ENCODE peak calls at places on chromosomes 4 and X, in five cellular contexts. A, X, F, C and K are unnamed samples.

GRCh38 chr4:89489338-89489771 is 181.8 kb upstream of the GPRIN3 start:
- DNase-seq in A (no peak), C (no peak), F (no peak), X (no peak), K (peak; percentile 22)

GRCh38 chrX:152637649-152638442 is at the start of gene GABRQ:
- DNase-seq in C (no peak), X (no peak), F (no peak), A (peak; percentile 63), K (peak; percentile 22)

GRCh38 chr4:44186096-44186849 is 262.3 kb downstream of the KCTD8 start:
- DNase-seq in A (no peak), X (no peak), F (no peak), C (no peak), K (no peak)

GRCh38 chrX:49162620-49163019 is at the start of gene MAGIX:
- DNase-seq in X (no peak), F (no peak), A (no peak), C (no peak), K (no peak)

GRCh38 chr4:152780267-152780811 is 585 bp downstream of the ARFIP1 start:
- DNase-seq in F (no peak), X (no peak), C (no peak), A (no peak), K (peak; percentile 26)

GRCh38 chr4:8362483-8362882 is 78.0 kb downstream of the ACOX3 start:
- DNase-seq in C (no peak), X (no peak), A (no peak), F (no peak), K (no peak)

GRCh38 chrX:26925088-26925487 is 538.1 kb downstream of the PPP4R3C start:
- DNase-seq in C (no peak), X (no peak), F (no peak), A (no peak), K (peak; percentile 33)

GRCh38 chr4:149896428-149896827 is 80.8 kb upstream of the IQCM start:
- DNase-seq in X (no peak), F (no peak), C (no peak), A (no peak), K (peak; percentile 65)

GRCh38 chrX:131068945-131069719 is 11.0 kb downstream of the ARHGAP36 start:
- DNase-seq in C (no peak), A (no peak), F (no peak), X (no peak), K (peak; percentile 5)

DNA sequence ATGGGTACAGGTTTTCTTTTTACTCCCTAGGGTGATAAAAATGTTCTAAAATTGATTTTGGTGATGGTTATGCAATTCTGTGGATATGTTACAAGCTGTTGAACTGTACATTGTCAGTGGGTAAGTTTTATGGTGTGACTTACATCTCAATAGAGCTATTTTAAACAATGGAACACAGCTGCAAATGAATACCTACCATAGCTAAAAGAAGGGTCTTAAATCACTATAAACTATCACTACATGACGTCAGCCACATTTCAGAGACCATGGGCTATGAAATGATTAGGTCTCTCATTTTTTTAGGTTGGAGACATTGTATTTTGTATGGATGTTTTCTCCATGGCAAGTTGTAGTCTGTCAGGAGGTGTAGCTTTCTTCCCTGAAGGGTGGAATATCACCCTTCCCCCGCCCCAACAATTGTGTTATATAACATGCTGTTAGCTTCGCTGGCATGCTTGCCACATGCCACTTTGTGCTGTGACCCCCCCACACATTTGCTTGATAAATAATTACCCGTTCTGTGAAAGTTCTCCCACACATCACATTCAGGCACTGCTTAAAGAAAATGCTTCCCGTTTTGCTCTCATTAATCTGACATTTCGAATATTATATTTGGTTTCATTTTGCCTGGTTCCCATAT is 159.7 kb downstream of the ARHGAP10 start:
- DNase-seq in X (no peak), C (no peak), F (no peak), A (no peak), K (no peak)
- H3K4me3 ChIP-seq in X (no peak overlapping the region), C (no peak overlapping the region), F (no peak overlapping the region), A (no peak overlapping the region), K (no peak overlapping the region)

GRCh38 chrX:132855760-132856341 is 102.6 kb downstream of the HS6ST2 start:
- DNase-seq in F (no peak), A (no peak), C (no peak), X (no peak), K (no peak)
- H3K4me3 ChIP-seq in F (no peak overlapping the region), A (no peak overlapping the region), C (no peak overlapping the region), X (no peak overlapping the region), K (no peak overlapping the region)

GRCh38 chrX:153726286-153727107 is 1.8 kb downstream of the ABCD1 start:
- DNase-seq in X (peak; percentile 52), F (no peak), A (peak; percentile 57), C (peak; percentile 24), K (peak; percentile 47)
- H3K4me3 ChIP-seq in X (peak overlapping the region; percentile 9), F (peak overlapping the region; percentile 40), A (peak overlapping the region; percentile 4), C (peak overlapping the region; percentile 83), K (peak overlapping the region; percentile 14)

GRCh38 chrX:123835661-123836371 is 24.0 kb upstream of the XIAP start:
- DNase-seq in A (no peak), X (no peak), F (no peak), C (no peak), K (peak; percentile 55)

GRCh38 chrX:123830309-123830708 is 29.5 kb upstream of the XIAP start:
- DNase-seq in A (no peak), F (no peak), C (no peak), X (no peak), K (peak; percentile 39)

GRCh38 chrX:123833387-123833786 is 26.5 kb upstream of the XIAP start:
- DNase-seq in A (no peak), C (no peak), F (peak; percentile 1), X (peak; percentile 29), K (peak; percentile 62)

DNA sequence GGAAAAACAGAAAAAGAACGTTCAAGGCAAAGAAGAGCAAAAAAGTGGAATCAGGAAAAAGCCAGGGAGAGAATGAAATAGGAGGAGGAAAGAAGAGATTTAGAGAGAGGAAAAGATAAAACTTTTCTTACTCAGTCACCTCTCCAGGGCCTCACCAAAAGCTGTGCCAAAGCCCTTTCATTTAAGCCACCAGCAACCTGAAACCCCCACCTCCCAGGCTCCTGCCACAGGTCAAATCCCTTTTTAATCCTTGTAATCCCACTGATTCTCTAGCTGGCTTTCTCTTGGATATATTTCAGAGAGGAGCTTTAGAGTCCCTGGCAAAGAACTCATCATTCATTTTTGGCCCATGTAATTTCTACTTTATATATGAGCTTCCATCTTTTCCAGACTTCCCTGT is 25.7 kb upstream of the XIAP start:
- DNase-seq in X (no peak), A (no peak), C (no peak), F (no peak), K (no peak)
- H3K4me3 ChIP-seq in X (no peak overlapping the region), A (no peak overlapping the region), C (no peak overlapping the region), F (no peak overlapping the region), K (no peak overlapping the region)

GRCh38 chr4:2792396-2792710 is 532 bp upstream of the SH3BP2 start:
- DNase-seq in F (no peak), A (no peak), C (peak; percentile 9), X (no peak), K (no peak)
- H3K4me3 ChIP-seq in F (no peak overlapping the region), A (no peak overlapping the region), C (peak overlapping the region; percentile 94), X (no peak overlapping the region), K (no peak overlapping the region)

GRCh38 chr4:24980064-24980690 is 50.6 kb downstream of the LGI2 start:
- DNase-seq in C (no peak), X (peak; percentile 63), A (peak; percentile 73), F (peak; percentile 29), K (peak; percentile 81)
- H3K4me3 ChIP-seq in C (peak overlapping the region; percentile 35), X (no peak overlapping the region), A (no peak overlapping the region), F (no peak overlapping the region), K (no peak overlapping the region)

DNA sequence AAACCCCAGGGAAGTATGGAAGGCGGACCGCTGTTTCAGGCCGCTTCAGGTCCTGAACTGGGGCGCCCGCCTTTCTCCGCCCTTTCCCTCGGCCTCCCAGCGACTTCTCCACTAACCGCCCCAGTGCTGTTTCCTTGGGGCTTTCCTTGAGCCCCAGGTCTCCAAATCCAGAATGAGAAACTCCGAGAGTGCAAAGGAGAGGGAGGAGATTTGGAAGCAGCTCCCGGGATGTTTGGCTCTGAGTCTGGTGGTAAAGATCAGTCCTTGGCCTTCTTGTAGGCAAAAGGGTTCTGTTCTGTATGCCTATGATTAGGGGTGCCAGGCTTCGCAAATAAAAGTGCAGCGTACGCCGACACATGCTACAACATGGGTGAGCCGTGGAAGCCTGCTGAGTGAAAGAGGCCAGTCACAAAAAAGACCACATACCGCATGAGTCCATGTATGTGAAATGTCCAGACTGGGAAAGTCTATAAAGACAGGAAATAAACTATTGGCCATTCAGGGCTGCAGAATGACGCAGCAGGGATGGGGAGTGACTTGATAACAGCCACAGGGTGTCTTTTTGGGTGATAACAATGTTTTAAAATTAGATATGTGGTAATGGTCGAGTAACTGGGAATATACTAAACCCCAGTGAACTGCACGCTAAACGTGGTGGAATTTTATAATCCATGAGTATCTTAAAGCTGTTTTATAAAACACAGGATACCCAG is 99.8 kb downstream of the TRAPPC11 start:
- DNase-seq in A (no peak), C (no peak), X (no peak), F (no peak), K (no peak)
- H3K4me3 ChIP-seq in A (no peak overlapping the region), C (peak overlapping the region; percentile 23), X (no peak overlapping the region), F (no peak overlapping the region), K (peak overlapping the region; percentile 22)

DNA sequence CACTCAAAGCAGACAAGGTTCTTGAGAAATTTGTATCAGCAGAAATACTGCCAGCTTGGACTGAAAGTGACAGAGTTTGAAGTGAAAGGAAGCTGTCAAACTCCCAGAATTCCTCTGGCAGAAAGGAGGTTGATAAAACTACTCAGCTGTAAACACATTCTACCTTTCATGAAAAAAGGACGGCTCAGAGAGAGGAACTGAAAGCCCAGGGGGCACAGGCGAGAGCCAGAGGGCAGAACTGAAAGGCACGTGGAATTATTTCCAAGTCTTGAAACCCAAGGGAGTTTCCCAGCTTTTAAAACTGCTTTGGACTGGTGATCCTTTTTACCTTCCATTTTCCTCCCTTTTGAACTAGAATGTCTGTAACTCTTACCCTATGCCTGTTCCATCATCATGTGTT is 14.5 kb upstream of the MED14 start:
- DNase-seq in A (no peak), X (no peak), C (no peak), F (no peak), K (peak; percentile 8)
- H3K4me3 ChIP-seq in A (no peak overlapping the region), X (no peak overlapping the region), C (no peak overlapping the region), F (no peak overlapping the region), K (no peak overlapping the region)